ENCODE peak calls at places on chromosomes 12 and 14, in nine cellular contexts. I, K, S, N, Y, E, P, G and Q are unnamed samples.

GRCh38 chr12:11822071-11822818 is 172.8 kb downstream of the ETV6 start:
- DNase-seq in S (no peak), K (no peak), P (no peak), I (no peak), N (peak), G (peak), Y (peak), E (peak), Q (no peak)

GRCh38 chr12:6396031-6396430 is 12.1 kb downstream of the LTBR start:
- DNase-seq in S (no peak), E (no peak), G (no peak), P (no peak), K (no peak), N (no peak), I (no peak), Y (no peak), Q (no peak)

GRCh38 chr12:92469837-92470236 is 233.0 kb upstream of the PLEKHG7 start:
- DNase-seq in S (no peak), P (peak), K (no peak), N (no peak), I (peak), G (no peak), Y (no peak), E (no peak), Q (peak)

GRCh38 chr14:104554088-104554607 is 25.4 kb upstream of the C14orf180 start:
- DNase-seq in N (no peak), E (no peak), P (no peak), Y (no peak), G (no peak), I (no peak), K (peak), S (no peak), Q (no peak)

GRCh38 chr12:115763376-115763775 is 514.1 kb downstream of the MED13L start:
- DNase-seq in K (no peak), N (no peak), S (no peak), I (no peak), E (no peak), P (peak), G (no peak), Y (no peak), Q (no peak)

GRCh38 chr12:114136656-114137055 is 170.5 kb upstream of the RBM19 start:
- DNase-seq in N (no peak), S (no peak), P (peak), G (no peak), Y (no peak), K (no peak), E (no peak), I (no peak), Q (no peak)

GRCh38 chr12:96063046-96063445 is 27.7 kb upstream of the LTA4H start:
- DNase-seq in S (no peak), P (no peak), G (no peak), I (no peak), K (no peak), N (no peak), E (no peak), Y (no peak), Q (no peak)

GRCh38 chr12:2794736-2795289 is at the start of gene FKBP4:
- DNase-seq in E (peak), G (peak), S (peak), I (peak), P (peak), Y (peak), K (peak), N (peak), Q (peak)

GRCh38 chr14:65204056-65204455 is 101.7 kb upstream of the MAX start:
- DNase-seq in Y (no peak), P (no peak), E (no peak), G (no peak), K (no peak), N (no peak), S (no peak), I (no peak), Q (no peak)

GRCh38 chr12:24711056-24711455 is 237.8 kb downstream of the BCAT1 start:
- DNase-seq in S (no peak), I (no peak), Y (no peak), K (no peak), P (no peak), G (no peak), N (no peak), E (no peak), Q (no peak)

GRCh38 chr12:122227341-122227740 is 1.5 kb upstream of the DIABLO start:
- DNase-seq in S (no peak), I (no peak), K (no peak), Y (no peak), E (no peak), N (peak), P (no peak), G (no peak), Q (no peak)

GRCh38 chr14:99520571-99521081 is 39.4 kb downstream of the CCNK start:
- DNase-seq in G (no peak), P (no peak), S (no peak), E (no peak), K (no peak), I (no peak), Y (no peak), N (no peak), Q (no peak)

GRCh38 chr12:4506870-4507269 is 31.8 kb upstream of the RAD51AP1 start:
- DNase-seq in N (peak), E (no peak), Y (no peak), P (peak), K (no peak), I (no peak), S (no peak), G (no peak), Q (no peak)

GRCh38 chr14:71716371-71716770 is 215.9 kb upstream of the RGS6 start:
- DNase-seq in I (no peak), G (no peak), P (peak), Y (no peak), K (no peak), S (no peak), E (no peak), N (no peak), Q (no peak)

GRCh38 chr14:67665886-67666285 is 8.5 kb downstream of the VTI1B start:
- DNase-seq in I (no peak), P (peak), E (no peak), S (no peak), N (no peak), K (no peak), G (no peak), Y (no peak), Q (no peak)

GRCh38 chr12:131620520-131620919 is 90.4 kb upstream of the SFSWAP start:
- DNase-seq in K (no peak), E (no peak), Y (no peak), P (no peak), N (no peak), S (no peak), G (no peak), I (no peak), Q (no peak)

GRCh38 chr14:61527325-61528100 is 167.8 kb upstream of the HIF1A start:
- DNase-seq in P (no peak), E (no peak), S (no peak), N (no peak), Y (no peak), G (no peak), I (no peak), K (no peak), Q (no peak)

GRCh38 chr14:93911975-93912374 is 15.2 kb upstream of the FAM181A start:
- DNase-seq in Y (no peak), N (no peak), K (no peak), G (no peak), P (no peak), S (no peak), I (no peak), E (no peak), Q (no peak)

GRCh38 chr14:77059276-77059934 is 30.9 kb upstream of the IRF2BPL start:
- DNase-seq in K (no peak), S (no peak), P (peak), Y (no peak), I (no peak), E (no peak), N (no peak), G (peak), Q (no peak)

GRCh38 chr12:79143803-79144202 is 279.2 kb downstream of the SYT1 start:
- DNase-seq in G (no peak), I (no peak), E (no peak), K (no peak), P (no peak), Y (no peak), N (no peak), S (no peak), Q (no peak)

GRCh38 chr12:31970199-31970598 is 11.0 kb downstream of the RESF1 start:
- DNase-seq in K (no peak), Y (no peak), G (no peak), N (no peak), S (no peak), I (no peak), P (no peak), E (no peak), Q (no peak)

GRCh38 chr12:109098142-109098652 is 800 bp downstream of the UNG start:
- DNase-seq in K (peak), G (no peak), N (no peak), Y (no peak), E (no peak), P (peak), S (no peak), I (peak), Q (peak)

GRCh38 chr14:99244960-99245340 is 27.0 kb downstream of the BCL11B start:
- DNase-seq in S (no peak), E (no peak), P (no peak), Y (no peak), N (no peak), G (no peak), K (no peak), I (no peak), Q (no peak)

GRCh38 chr14:41586237-41586636 is 20.4 kb upstream of the LRFN5 start:
- DNase-seq in S (no peak), N (no peak), K (no peak), Y (no peak), I (no peak), P (no peak), E (no peak), G (no peak), Q (no peak)

GRCh38 chr14:99333841-99334240 is 61.8 kb upstream of the BCL11B start:
- DNase-seq in P (no peak), N (no peak), E (no peak), I (no peak), G (no peak), K (no peak), S (no peak), Y (no peak), Q (no peak)

GRCh38 chr14:97833291-97833690 is 1036.1 kb downstream of the VRK1 start:
- DNase-seq in K (no peak), I (no peak), N (no peak), S (no peak), E (no peak), Y (peak), G (no peak), P (no peak), Q (no peak)

GRCh38 chr14:68568907-68569545 is 223.8 kb downstream of the ZFP36L1 start:
- DNase-seq in I (no peak), S (no peak), E (no peak), K (no peak), N (no peak), P (no peak), Y (no peak), G (no peak), Q (no peak)

GRCh38 chr12:26821212-26821701 is 11.7 kb downstream of the ITPR2 start:
- DNase-seq in P (peak), Y (no peak), K (no peak), E (no peak), S (no peak), N (no peak), I (no peak), G (no peak), Q (no peak)

GRCh38 chr12:116282371-116283286 is 5.1 kb upstream of the MED13L start:
- DNase-seq in E (no peak), S (no peak), P (no peak), I (no peak), G (no peak), K (no peak), Y (no peak), N (no peak), Q (no peak)

GRCh38 chr12:124172646-124173045 is 122.2 kb upstream of the RFLNA start:
- DNase-seq in Y (no peak), K (no peak), S (no peak), E (no peak), N (no peak), P (peak), G (no peak), I (no peak), Q (no peak)

GRCh38 chr12:116210762-116211161 is 66.7 kb downstream of the MED13L start:
- DNase-seq in P (no peak), N (no peak), E (no peak), S (no peak), I (no peak), Y (no peak), K (no peak), G (no peak), Q (no peak)

GRCh38 chr14:22824711-22825359 is 4.9 kb upstream of the MRPL52 start:
- DNase-seq in K (no peak), P (peak), S (no peak), N (no peak), Y (no peak), G (peak), I (no peak), E (peak), Q (no peak)

GRCh38 chr14:88199882-88200281 is 123.2 kb downstream of the KCNK10 start:
- DNase-seq in I (no peak), K (no peak), S (no peak), P (no peak), E (no peak), N (no peak), Y (no peak), G (no peak), Q (no peak)

GRCh38 chr14:101083564-101084435 is 180.3 kb upstream of the RTL1 start:
- DNase-seq in N (no peak), P (no peak), G (no peak), E (peak), K (peak), Y (no peak), I (no peak), S (no peak), Q (no peak)

GRCh38 chr12:122058750-122059149 is 19.8 kb upstream of the MLXIP start:
- DNase-seq in Y (no peak), I (no peak), K (no peak), E (no peak), S (no peak), N (no peak), G (no peak), P (no peak), Q (no peak)

GRCh38 chr12:82708507-82708906 is 21.8 kb downstream of the TMTC2 start:
- DNase-seq in E (no peak), N (no peak), I (no peak), G (no peak), Y (no peak), S (peak), K (no peak), P (peak), Q (peak)

GRCh38 chr12:1912580-1913376 is 5.7 kb downstream of the CACNA2D4 start:
- DNase-seq in P (peak), G (no peak), K (no peak), Y (no peak), E (no peak), I (no peak), S (no peak), N (no peak), Q (no peak)